ENCODE peak calls at places on chromosomes 4 and X, in five cellular contexts. One of them, this sample, is unnamed. For H3K27me3, the result is how much of the 10 kb centered on the place peaks cover.

GRCh38 chr4:150769235-150769634 is 187.3 kb downstream of the MAB21L2 start:
- DNase-seq in IMR-90: peak
- DNase-seq in breast epithelium: no peak
- DNase-seq in gastrocnemius medialis: no peak
- DNase-seq in body of pancreas: peak
- DNase-seq in this sample: peak

GRCh38 chr4:146482788-146483187 is 39.0 kb downstream of the SLC10A7 start:
- DNase-seq in breast epithelium: no peak
- DNase-seq in IMR-90: no peak
- DNase-seq in gastrocnemius medialis: no peak
- DNase-seq in body of pancreas: no peak
- DNase-seq in this sample: no peak

GRCh38 chr4:102328045-102328444 is 17.2 kb downstream of the SLC39A8 start:
- DNase-seq in IMR-90: no peak
- DNase-seq in breast epithelium: no peak
- DNase-seq in body of pancreas: no peak
- DNase-seq in gastrocnemius medialis: no peak
- DNase-seq in this sample: no peak

GRCh38 chrX:38940547-38940946 is 139.3 kb downstream of the MID1IP1 start:
- DNase-seq in IMR-90: peak
- DNase-seq in breast epithelium: no peak
- DNase-seq in gastrocnemius medialis: no peak
- DNase-seq in body of pancreas: no peak
- DNase-seq in this sample: no peak

GRCh38 chr4:134343661-134344060 is 142.1 kb upstream of the PABPC4L start:
- DNase-seq in gastrocnemius medialis: no peak
- DNase-seq in IMR-90: no peak
- DNase-seq in breast epithelium: no peak
- DNase-seq in body of pancreas: no peak
- DNase-seq in this sample: no peak

GRCh38 chr4:110514889-110515479 is 39.0 kb downstream of the ENPEP start:
- DNase-seq in gastrocnemius medialis: no peak
- DNase-seq in body of pancreas: no peak
- DNase-seq in IMR-90: peak
- DNase-seq in breast epithelium: no peak
- DNase-seq in this sample: no peak

GRCh38 chr4:25970241-25970675 is 56.2 kb downstream of the SMIM20 start:
- DNase-seq in gastrocnemius medialis: peak
- DNase-seq in breast epithelium: no peak
- DNase-seq in IMR-90: no peak
- DNase-seq in body of pancreas: peak
- DNase-seq in this sample: peak

GRCh38 chrX:54048413-54048812 is 4.1 kb upstream of the PHF8 start:
- DNase-seq in body of pancreas: no peak
- DNase-seq in breast epithelium: no peak
- DNase-seq in gastrocnemius medialis: no peak
- DNase-seq in IMR-90: no peak
- DNase-seq in this sample: no peak

GRCh38 chrX:1860936-1861670 is 246.2 kb downstream of the ASMT start:
- DNase-seq in gastrocnemius medialis: no peak
- DNase-seq in breast epithelium: no peak
- DNase-seq in IMR-90: no peak
- DNase-seq in body of pancreas: no peak
- DNase-seq in this sample: no peak

GRCh38 chr4:52198356-52198755 is 147.3 kb downstream of the SPATA18 start:
- DNase-seq in body of pancreas: no peak
- DNase-seq in gastrocnemius medialis: no peak
- DNase-seq in IMR-90: no peak
- DNase-seq in breast epithelium: no peak
- DNase-seq in this sample: no peak

GRCh38 chrX:136778914-136779313 is 1.8 kb downstream of the ARHGEF6 start:
- DNase-seq in gastrocnemius medialis: no peak
- DNase-seq in breast epithelium: no peak
- DNase-seq in IMR-90: no peak
- DNase-seq in body of pancreas: no peak
- DNase-seq in this sample: no peak

GRCh38 chrX:136778020-136778419 is 2.7 kb downstream of the ARHGEF6 start:
- DNase-seq in body of pancreas: no peak
- DNase-seq in IMR-90: no peak
- DNase-seq in breast epithelium: no peak
- DNase-seq in gastrocnemius medialis: no peak
- DNase-seq in this sample: no peak

GRCh38 chrX:136780738-136781137 is at the start of gene ARHGEF6:
- DNase-seq in body of pancreas: no peak
- DNase-seq in gastrocnemius medialis: peak
- DNase-seq in IMR-90: no peak
- DNase-seq in breast epithelium: no peak
- DNase-seq in this sample: peak

GRCh38 chrX:136780241-136780640 is 491 bp downstream of the ARHGEF6 start:
- DNase-seq in body of pancreas: no peak
- DNase-seq in breast epithelium: no peak
- DNase-seq in gastrocnemius medialis: no peak
- DNase-seq in IMR-90: no peak
- DNase-seq in this sample: no peak

GRCh38 chrX:136779346-136779781 is 1.4 kb downstream of the ARHGEF6 start:
- DNase-seq in body of pancreas: no peak
- DNase-seq in breast epithelium: no peak
- DNase-seq in IMR-90: no peak
- DNase-seq in gastrocnemius medialis: no peak
- DNase-seq in this sample: no peak
- TF ChIP-seq POLR2A in body of pancreas: no peak
- TF ChIP-seq POLR2A in breast epithelium: no peak
- TF ChIP-seq POLR2A in IMR-90: no peak
- TF ChIP-seq POLR2A in gastrocnemius medialis: no peak
- TF ChIP-seq POLR2A in this sample: no peak

GRCh38 chr4:118969359-118969758 is 80.7 kb downstream of the SYNPO2 start:
- DNase-seq in IMR-90: peak
- DNase-seq in breast epithelium: peak
- DNase-seq in gastrocnemius medialis: peak
- DNase-seq in body of pancreas: peak
- DNase-seq in this sample: peak
- TF ChIP-seq CTCF in IMR-90: peak
- TF ChIP-seq CTCF in breast epithelium: no peak
- TF ChIP-seq CTCF in gastrocnemius medialis: peak
- TF ChIP-seq CTCF in body of pancreas: no peak
- TF ChIP-seq CTCF in this sample: peak

GRCh38 chrX:57289089-57289488 is 2.6 kb downstream of the FAAH2 start:
- DNase-seq in body of pancreas: no peak
- DNase-seq in IMR-90: no peak
- DNase-seq in breast epithelium: no peak
- DNase-seq in gastrocnemius medialis: no peak
- DNase-seq in this sample: no peak
- H3K27me3 ChIP-seq in body of pancreas: under half
- H3K27me3 ChIP-seq in IMR-90: under half
- H3K27me3 ChIP-seq in breast epithelium: under half
- H3K27me3 ChIP-seq in gastrocnemius medialis: under half
- H3K27me3 ChIP-seq in this sample: under half

GRCh38 chrX:119878740-119879139 is 7.1 kb downstream of the NDUFA1 start:
- DNase-seq in breast epithelium: no peak
- DNase-seq in body of pancreas: no peak
- DNase-seq in gastrocnemius medialis: no peak
- DNase-seq in IMR-90: no peak
- DNase-seq in this sample: no peak
- TF ChIP-seq POLR2A in breast epithelium: no peak
- TF ChIP-seq POLR2A in body of pancreas: no peak
- TF ChIP-seq POLR2A in gastrocnemius medialis: no peak
- TF ChIP-seq POLR2A in IMR-90: no peak
- TF ChIP-seq POLR2A in this sample: no peak

DNA sequence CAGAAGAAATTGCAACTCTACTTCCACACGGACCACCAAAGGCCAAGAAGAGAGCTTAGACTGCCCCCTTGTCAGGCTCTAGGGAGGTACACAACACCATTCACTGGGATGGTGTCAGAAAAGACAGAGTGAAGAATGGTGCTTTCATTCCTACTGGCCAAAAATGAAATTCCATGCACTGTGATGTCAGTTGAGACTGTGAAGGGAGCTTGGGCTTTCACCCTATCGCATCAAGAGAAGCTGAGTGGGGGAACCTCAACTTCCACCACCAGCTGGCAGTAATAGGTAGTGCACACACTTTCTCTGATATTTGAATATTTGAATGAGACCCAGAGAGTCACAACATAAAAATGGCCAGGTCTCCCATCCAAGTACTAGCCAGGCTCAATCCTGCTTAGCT is 65.9 kb downstream of the ZNF711 start:
- DNase-seq in IMR-90: no peak
- DNase-seq in body of pancreas: no peak
- DNase-seq in breast epithelium: no peak
- DNase-seq in gastrocnemius medialis: no peak
- DNase-seq in this sample: no peak
- TF ChIP-seq CTCF in IMR-90: no peak
- TF ChIP-seq CTCF in body of pancreas: no peak
- TF ChIP-seq CTCF in breast epithelium: no peak
- TF ChIP-seq CTCF in gastrocnemius medialis: no peak
- TF ChIP-seq CTCF in this sample: no peak

GRCh38 chr4:112509243-112510190 is 6.5 kb downstream of the NEUROG2 start:
- DNase-seq in breast epithelium: no peak
- DNase-seq in IMR-90: peak
- DNase-seq in body of pancreas: no peak
- DNase-seq in gastrocnemius medialis: no peak
- DNase-seq in this sample: no peak

GRCh38 chr4:112510191-112510467 is 5.9 kb downstream of the NEUROG2 start:
- DNase-seq in gastrocnemius medialis: no peak
- DNase-seq in IMR-90: no peak
- DNase-seq in body of pancreas: no peak
- DNase-seq in breast epithelium: no peak
- DNase-seq in this sample: no peak

GRCh38 chr4:112514079-112514448 is 1.9 kb downstream of the NEUROG2 start:
- DNase-seq in gastrocnemius medialis: no peak
- DNase-seq in breast epithelium: no peak
- DNase-seq in body of pancreas: no peak
- DNase-seq in IMR-90: no peak
- DNase-seq in this sample: no peak

GRCh38 chr4:112511294-112512118 is 4.5 kb downstream of the NEUROG2 start:
- DNase-seq in gastrocnemius medialis: no peak
- DNase-seq in body of pancreas: no peak
- DNase-seq in IMR-90: no peak
- DNase-seq in breast epithelium: no peak
- DNase-seq in this sample: no peak

GRCh38 chr4:112510468-112511293 is 5.3 kb downstream of the NEUROG2 start:
- DNase-seq in breast epithelium: no peak
- DNase-seq in IMR-90: no peak
- DNase-seq in gastrocnemius medialis: no peak
- DNase-seq in body of pancreas: no peak
- DNase-seq in this sample: no peak
- H3K27me3 ChIP-seq in breast epithelium: half or more
- H3K27me3 ChIP-seq in IMR-90: half or more
- H3K27me3 ChIP-seq in gastrocnemius medialis: half or more
- H3K27me3 ChIP-seq in body of pancreas: under half
- H3K27me3 ChIP-seq in this sample: half or more

GRCh38 chrX:46836701-46837542 is at the start of gene RP2:
- DNase-seq in breast epithelium: peak
- DNase-seq in body of pancreas: peak
- DNase-seq in gastrocnemius medialis: peak
- DNase-seq in IMR-90: peak
- DNase-seq in this sample: peak
- TF ChIP-seq POLR2A in breast epithelium: peak
- TF ChIP-seq POLR2A in body of pancreas: peak
- TF ChIP-seq POLR2A in gastrocnemius medialis: peak
- TF ChIP-seq POLR2A in IMR-90: peak
- TF ChIP-seq POLR2A in this sample: peak

DNA sequence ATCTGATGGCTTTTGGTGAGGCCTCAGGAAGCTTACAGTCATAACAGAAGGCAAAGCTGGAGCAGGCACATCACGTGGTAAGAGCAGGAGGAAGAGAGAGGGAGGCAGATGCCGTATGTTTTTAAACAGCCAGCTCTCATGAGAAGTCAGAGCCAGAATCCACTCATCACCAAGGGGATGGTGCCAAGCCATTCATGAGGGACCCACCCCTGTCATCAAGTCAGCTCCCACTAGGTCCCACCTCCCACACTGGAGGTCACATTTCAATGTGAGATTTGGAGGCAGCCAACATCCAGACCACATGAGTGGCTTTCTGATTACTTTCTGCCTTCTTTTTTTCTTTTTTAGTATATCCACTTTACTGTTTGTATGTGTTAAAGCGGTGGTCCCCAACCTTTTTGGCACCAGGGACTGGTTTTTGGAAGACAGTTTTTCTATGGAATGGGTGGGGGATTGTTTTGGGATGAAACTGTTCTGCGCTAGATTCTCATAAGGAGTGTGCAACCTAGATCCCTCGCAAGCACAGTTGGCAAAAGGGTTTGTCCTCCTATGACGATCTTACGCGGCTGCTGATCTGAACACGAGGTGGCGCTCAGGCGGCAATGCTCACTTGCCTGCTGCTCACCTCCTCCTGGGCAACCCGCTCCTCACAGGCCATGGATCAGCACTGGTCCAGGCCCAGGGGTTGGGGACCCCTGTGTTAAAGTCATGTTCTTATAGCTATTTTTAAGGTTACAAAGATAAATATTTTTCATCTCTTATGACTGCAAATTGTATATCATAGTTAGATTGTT is 61.7 kb downstream of the SLIT2 start:
- DNase-seq in breast epithelium: no peak
- DNase-seq in gastrocnemius medialis: no peak
- DNase-seq in IMR-90: no peak
- DNase-seq in body of pancreas: peak
- DNase-seq in this sample: peak
- TF ChIP-seq CTCF in breast epithelium: no peak
- TF ChIP-seq CTCF in gastrocnemius medialis: no peak
- TF ChIP-seq CTCF in IMR-90: no peak
- TF ChIP-seq CTCF in body of pancreas: no peak
- TF ChIP-seq CTCF in this sample: no peak

GRCh38 chrX:33194876-33195433 is 16.4 kb downstream of the DMD start:
- DNase-seq in IMR-90: peak
- DNase-seq in gastrocnemius medialis: no peak
- DNase-seq in breast epithelium: no peak
- DNase-seq in body of pancreas: no peak
- DNase-seq in this sample: no peak

GRCh38 chrX:33195698-33196097 is 15.7 kb downstream of the DMD start:
- DNase-seq in body of pancreas: no peak
- DNase-seq in breast epithelium: no peak
- DNase-seq in IMR-90: peak
- DNase-seq in gastrocnemius medialis: no peak
- DNase-seq in this sample: no peak

GRCh38 chrX:33190016-33190415 is 21.3 kb downstream of the DMD start:
- DNase-seq in IMR-90: peak
- DNase-seq in body of pancreas: no peak
- DNase-seq in gastrocnemius medialis: no peak
- DNase-seq in breast epithelium: no peak
- DNase-seq in this sample: no peak

GRCh38 chrX:33198561-33199279 is 12.6 kb downstream of the DMD start:
- DNase-seq in gastrocnemius medialis: no peak
- DNase-seq in body of pancreas: no peak
- DNase-seq in IMR-90: no peak
- DNase-seq in breast epithelium: no peak
- DNase-seq in this sample: no peak

GRCh38 chrX:33194289-33194688 is 17.1 kb downstream of the DMD start:
- DNase-seq in gastrocnemius medialis: no peak
- DNase-seq in IMR-90: no peak
- DNase-seq in breast epithelium: no peak
- DNase-seq in body of pancreas: no peak
- DNase-seq in this sample: no peak
- H3K27me3 ChIP-seq in gastrocnemius medialis: under half
- H3K27me3 ChIP-seq in IMR-90: under half
- H3K27me3 ChIP-seq in breast epithelium: under half
- H3K27me3 ChIP-seq in body of pancreas: under half
- H3K27me3 ChIP-seq in this sample: under half

GRCh38 chrX:357693-358471 is 28.8 kb downstream of the PPP2R3B start:
- DNase-seq in gastrocnemius medialis: no peak
- DNase-seq in body of pancreas: no peak
- DNase-seq in IMR-90: peak
- DNase-seq in breast epithelium: no peak
- DNase-seq in this sample: no peak
- TF ChIP-seq POLR2A in gastrocnemius medialis: no peak
- TF ChIP-seq POLR2A in body of pancreas: no peak
- TF ChIP-seq POLR2A in IMR-90: no peak
- TF ChIP-seq POLR2A in breast epithelium: no peak
- TF ChIP-seq POLR2A in this sample: no peak